ENCODE peak calls at places on chromosomes 3 and 15, in six cellular contexts. One of them, this sample, is unnamed.

GRCh38 chr15:62296756-62297507 is 131.8 kb upstream of the C2CD4B start:
- DNase-seq in ACHN: no peak
- DNase-seq in foreskin fibroblast: no peak
- DNase-seq in fibroblast of mammary gland: no peak
- DNase-seq in CD8-positive, alpha-beta T cell: no peak
- DNase-seq in iris pigment epithelial cell: no peak
- DNase-seq in this sample: no peak

GRCh38 chr3:137766069-137766960 is 2.2 kb downstream of the SOX14 start:
- DNase-seq in ACHN: no peak
- DNase-seq in foreskin fibroblast: no peak
- DNase-seq in fibroblast of mammary gland: no peak
- DNase-seq in CD8-positive, alpha-beta T cell: no peak
- DNase-seq in iris pigment epithelial cell: no peak
- DNase-seq in this sample: no peak

GRCh38 chr3:32285910-32286309 is 47.4 kb downstream of the CMTM8 start:
- DNase-seq in ACHN: no peak
- DNase-seq in foreskin fibroblast: no peak
- DNase-seq in fibroblast of mammary gland: no peak
- DNase-seq in CD8-positive, alpha-beta T cell: no peak
- DNase-seq in iris pigment epithelial cell: no peak
- DNase-seq in this sample: peak

GRCh38 chr3:168828536-168828935 is 732.8 kb upstream of the GOLIM4 start:
- DNase-seq in ACHN: no peak
- DNase-seq in foreskin fibroblast: no peak
- DNase-seq in fibroblast of mammary gland: no peak
- DNase-seq in CD8-positive, alpha-beta T cell: no peak
- DNase-seq in iris pigment epithelial cell: no peak
- DNase-seq in this sample: no peak

GRCh38 chr15:75380773-75381172 is 12.4 kb upstream of the MAN2C1 start:
- DNase-seq in ACHN: no peak
- DNase-seq in foreskin fibroblast: no peak
- DNase-seq in fibroblast of mammary gland: no peak
- DNase-seq in CD8-positive, alpha-beta T cell: no peak
- DNase-seq in iris pigment epithelial cell: no peak
- DNase-seq in this sample: no peak

GRCh38 chr3:124117486-124117885 is 125.6 kb upstream of the ROPN1 start:
- DNase-seq in ACHN: no peak
- DNase-seq in foreskin fibroblast: peak
- DNase-seq in fibroblast of mammary gland: peak
- DNase-seq in CD8-positive, alpha-beta T cell: no peak
- DNase-seq in iris pigment epithelial cell: peak
- DNase-seq in this sample: peak

GRCh38 chr3:22729981-22730380 is 473.1 kb upstream of the UBE2E2 start:
- DNase-seq in ACHN: no peak
- DNase-seq in foreskin fibroblast: no peak
- DNase-seq in fibroblast of mammary gland: peak
- DNase-seq in CD8-positive, alpha-beta T cell: no peak
- DNase-seq in iris pigment epithelial cell: peak
- DNase-seq in this sample: peak

GRCh38 chr15:58553365-58553918 is 121.7 kb downstream of the LIPC start:
- DNase-seq in ACHN: no peak
- DNase-seq in foreskin fibroblast: no peak
- DNase-seq in fibroblast of mammary gland: no peak
- DNase-seq in CD8-positive, alpha-beta T cell: no peak
- DNase-seq in iris pigment epithelial cell: no peak
- DNase-seq in this sample: no peak

GRCh38 chr3:197542741-197543454 is 12.9 kb downstream of the BDH1 start:
- DNase-seq in ACHN: no peak
- DNase-seq in foreskin fibroblast: no peak
- DNase-seq in fibroblast of mammary gland: no peak
- DNase-seq in CD8-positive, alpha-beta T cell: no peak
- DNase-seq in iris pigment epithelial cell: no peak
- DNase-seq in this sample: no peak

GRCh38 chr15:97425596-97425995 is 534.9 kb upstream of the ARRDC4 start:
- DNase-seq in ACHN: no peak
- DNase-seq in foreskin fibroblast: no peak
- DNase-seq in fibroblast of mammary gland: no peak
- DNase-seq in CD8-positive, alpha-beta T cell: no peak
- DNase-seq in iris pigment epithelial cell: no peak
- DNase-seq in this sample: no peak

GRCh38 chr3:170007031-170007663 is 30.6 kb upstream of the GPR160 start:
- DNase-seq in ACHN: no peak
- DNase-seq in foreskin fibroblast: peak
- DNase-seq in fibroblast of mammary gland: peak
- DNase-seq in CD8-positive, alpha-beta T cell: no peak
- DNase-seq in iris pigment epithelial cell: peak
- DNase-seq in this sample: peak

GRCh38 chr15:87907676-87908446 is 348.7 kb downstream of the NTRK3 start:
- DNase-seq in ACHN: no peak
- DNase-seq in foreskin fibroblast: no peak
- DNase-seq in fibroblast of mammary gland: no peak
- DNase-seq in CD8-positive, alpha-beta T cell: no peak
- DNase-seq in iris pigment epithelial cell: no peak
- DNase-seq in this sample: no peak

GRCh38 chr15:66877558-66878285 is 175.7 kb downstream of the SMAD6 start:
- DNase-seq in ACHN: no peak
- DNase-seq in foreskin fibroblast: no peak
- DNase-seq in fibroblast of mammary gland: no peak
- DNase-seq in CD8-positive, alpha-beta T cell: no peak
- DNase-seq in iris pigment epithelial cell: no peak
- DNase-seq in this sample: peak

GRCh38 chr3:53137221-53137620 is 7.0 kb upstream of the RFT1 start:
- DNase-seq in ACHN: no peak
- DNase-seq in foreskin fibroblast: no peak
- DNase-seq in fibroblast of mammary gland: no peak
- DNase-seq in CD8-positive, alpha-beta T cell: no peak
- DNase-seq in iris pigment epithelial cell: no peak
- DNase-seq in this sample: no peak

GRCh38 chr3:38257583-38257982 is 8.0 kb upstream of the SLC22A13 start:
- DNase-seq in ACHN: no peak
- DNase-seq in foreskin fibroblast: no peak
- DNase-seq in fibroblast of mammary gland: peak
- DNase-seq in CD8-positive, alpha-beta T cell: no peak
- DNase-seq in iris pigment epithelial cell: no peak
- DNase-seq in this sample: peak

GRCh38 chr3:122092460-122093165 is 37.5 kb downstream of the CD86 start:
- DNase-seq in ACHN: peak
- DNase-seq in foreskin fibroblast: no peak
- DNase-seq in fibroblast of mammary gland: peak
- DNase-seq in CD8-positive, alpha-beta T cell: no peak
- DNase-seq in iris pigment epithelial cell: peak
- DNase-seq in this sample: peak

GRCh38 chr15:57217716-57218598 is 158.3 kb upstream of the CGNL1 start:
- DNase-seq in ACHN: peak
- DNase-seq in foreskin fibroblast: peak
- DNase-seq in fibroblast of mammary gland: peak
- DNase-seq in CD8-positive, alpha-beta T cell: no peak
- DNase-seq in iris pigment epithelial cell: peak
- DNase-seq in this sample: peak